ENCODE peak calls at places on chromosomes 1 and 21, in five cellular contexts. B is H1, I is HCT116, O is K562, F is GM12878. W is an unnamed sample.

GRCh38 chr1:175067707-175068106 is at the start of gene TNN:
- DNase-seq in I (no peak), F (no peak), B (no peak), O (no peak), W (no peak)

GRCh38 chr1:206703647-206704046 is 18.9 kb downstream of the MAPKAPK2 start:
- DNase-seq in O (no peak), B (no peak), I (no peak), F (peak), W (no peak)

GRCh38 chr21:25733859-25734653 is 648 bp downstream of the ATP5PF start:
- DNase-seq in O (peak), I (no peak), B (no peak), F (no peak), W (peak)

GRCh38 chr1:16242556-16243407 is 5.8 kb upstream of the CPLANE2 start:
- DNase-seq in I (no peak), O (peak), B (no peak), F (no peak), W (no peak)

GRCh38 chr1:182520746-182521145 is 68.3 kb downstream of the RNASEL start:
- DNase-seq in B (no peak), F (no peak), O (no peak), I (no peak), W (no peak)

GRCh38 chr1:225361176-225361575 is 66.7 kb downstream of the LBR start:
- DNase-seq in I (no peak), O (no peak), B (no peak), F (no peak), W (no peak)

GRCh38 chr21:32403201-32403701 is 9.3 kb upstream of the EVA1C start:
- DNase-seq in O (peak), B (peak), F (peak), I (no peak), W (peak)

GRCh38 chr21:40300300-40300699 is 433.1 kb downstream of the PCP4 start:
- DNase-seq in F (no peak), I (no peak), O (no peak), B (no peak), W (no peak)

GRCh38 chr21:42113926-42114409 is 42.9 kb downstream of the UMODL1 start:
- DNase-seq in B (no peak), F (no peak), I (no peak), O (no peak), W (peak)

GRCh38 chr1:99661780-99662179 is 15.9 kb downstream of the PALMD start:
- DNase-seq in B (no peak), O (no peak), I (no peak), F (no peak), W (no peak)

GRCh38 chr1:50531601-50532000 is 108.4 kb upstream of the DMRTA2 start:
- DNase-seq in F (no peak), O (no peak), B (no peak), I (no peak), W (no peak)

GRCh38 chr1:225448146-225448805 is 20.4 kb upstream of the LBR start:
- DNase-seq in O (no peak), I (no peak), B (no peak), F (no peak), W (no peak)

GRCh38 chr1:48080343-48081255 is 83.4 kb upstream of the TRABD2B start:
- DNase-seq in F (no peak), B (no peak), O (no peak), I (no peak), W (no peak)

GRCh38 chr1:59178339-59178744 is 118.6 kb upstream of the FGGY start:
- DNase-seq in I (no peak), B (no peak), F (no peak), O (no peak), W (no peak)

GRCh38 chr1:167663002-167663772 is 33.2 kb downstream of the RCSD1 start:
- DNase-seq in I (no peak), O (peak), F (peak), B (no peak), W (no peak)

GRCh38 chr1:36557041-36558000 is 74.6 kb upstream of the CSF3R start:
- DNase-seq in F (no peak), O (no peak), I (no peak), B (no peak), W (no peak)

GRCh38 chr1:209172286-209172685 is 411.2 kb upstream of the CAMK1G start:
- DNase-seq in B (no peak), O (no peak), I (no peak), F (no peak), W (no peak)

GRCh38 chr1:104830534-104830933 is 1080.8 kb downstream of the AMY1C start:
- DNase-seq in I (no peak), O (no peak), B (no peak), F (no peak), W (no peak)

GRCh38 chr1:70902211-70902610 is 145.4 kb downstream of the PTGER3 start:
- DNase-seq in B (no peak), O (no peak), F (no peak), I (no peak), W (no peak)

GRCh38 chr1:183144752-183145151 is 41.3 kb upstream of the LAMC2 start:
- DNase-seq in F (no peak), O (no peak), B (no peak), I (no peak), W (no peak)

GRCh38 chr1:200143347-200143746 is 115.8 kb downstream of the NR5A2 start:
- DNase-seq in I (no peak), B (no peak), O (no peak), F (no peak), W (no peak)

GRCh38 chr1:52603301-52603675 is 1.1 kb downstream of the GPX7 start:
- DNase-seq in F (no peak), B (no peak), I (no peak), O (no peak), W (no peak)

GRCh38 chr1:23169727-23170335 is 1.2 kb upstream of the LUZP1 start:
- DNase-seq in F (no peak), I (peak), O (peak), B (no peak), W (no peak)

GRCh38 chr1:229272164-229273158 is 1.6 kb downstream of the RAB4A start:
- DNase-seq in F (no peak), I (no peak), O (no peak), B (no peak), W (no peak)

GRCh38 chr1:113783254-113784103 is 24.2 kb upstream of the PHTF1 start:
- DNase-seq in O (peak), I (no peak), F (peak), B (no peak), W (no peak)

GRCh38 chr1:36781098-36781497 is 253.2 kb downstream of the GRIK3 start:
- DNase-seq in F (no peak), O (no peak), B (no peak), I (no peak), W (no peak)

GRCh38 chr1:58745666-58746065 is 38.2 kb downstream of the JUN start:
- DNase-seq in I (no peak), F (no peak), B (no peak), O (no peak), W (no peak)

GRCh38 chr1:232833966-232834535 is 28.8 kb downstream of the MAP10 start:
- DNase-seq in B (no peak), F (no peak), I (no peak), O (no peak), W (no peak)

GRCh38 chr1:243325305-243325890 is 69.6 kb downstream of the SDCCAG8 start:
- DNase-seq in O (peak), B (no peak), I (peak), F (no peak), W (no peak)

GRCh38 chr1:42877380-42877779 is 31.0 kb downstream of the ZNF691 start:
- DNase-seq in B (no peak), F (no peak), O (no peak), I (no peak), W (no peak)

GRCh38 chr21:16113052-16113715 is 383.4 kb downstream of the USP25 start:
- DNase-seq in O (no peak), B (no peak), F (no peak), I (no peak), W (no peak)

GRCh38 chr1:7120863-7121621 is 335.8 kb downstream of the CAMTA1 start:
- DNase-seq in B (no peak), F (no peak), I (no peak), O (peak), W (no peak)

GRCh38 chr1:162019006-162019405 is 4.7 kb downstream of the OLFML2B start:
- DNase-seq in F (no peak), O (no peak), B (no peak), I (no peak), W (no peak)

GRCh38 chr1:40593449-40594186 is 62.2 kb downstream of the ZNF684 start:
- DNase-seq in F (no peak), O (peak), B (no peak), I (no peak), W (no peak)

GRCh38 chr1:236394905-236395779 is 1.1 kb downstream of the EDARADD start:
- DNase-seq in B (peak), F (no peak), O (peak), I (no peak), W (peak)

GRCh38 chr1:202575906-202576653 is 134.2 kb downstream of the SYT2 start:
- DNase-seq in O (no peak), B (no peak), I (no peak), F (no peak), W (no peak)

GRCh38 chr1:115973154-115973553 is 3.2 kb upstream of the SLC22A15 start:
- DNase-seq in I (no peak), B (no peak), O (no peak), F (no peak), W (no peak)

GRCh38 chr1:11879311-11880180 is 20.8 kb upstream of the NPPB start:
- DNase-seq in O (no peak), I (no peak), B (no peak), F (no peak), W (no peak)

DNA sequence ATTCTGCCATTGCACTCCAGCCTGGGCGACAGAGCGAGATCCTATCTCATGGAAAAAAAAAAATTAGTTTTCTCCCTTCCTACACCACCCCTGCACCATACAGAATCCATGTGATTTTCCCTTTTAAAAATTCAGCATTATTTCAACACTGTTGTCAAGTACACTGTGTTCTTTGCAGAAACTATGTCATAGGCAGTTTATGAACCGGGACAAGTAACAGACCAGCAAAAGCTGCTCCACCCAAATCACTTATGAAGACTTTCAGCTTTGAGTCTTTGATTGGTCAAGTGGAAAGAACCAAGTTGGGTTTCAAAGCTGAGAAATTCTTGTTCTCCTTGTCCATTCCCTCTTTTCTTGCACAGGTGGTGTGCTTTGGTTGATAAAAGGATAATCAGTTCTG is 173.0 kb downstream of the CDC7 start:
- DNase-seq in B (no peak), O (no peak), F (no peak), I (no peak), W (no peak)
- TF ChIP-seq JUND in B (no peak), O (no peak), F (no peak), I (no peak), W (no peak)

GRCh38 chr1:185767721-185768120 is 33.5 kb downstream of the HMCN1 start:
- DNase-seq in O (no peak), I (no peak), F (no peak), B (no peak), W (no peak)
- TF ChIP-seq JUND in O (no peak), I (no peak), F (no peak), B (no peak), W (no peak)

GRCh38 chr1:1763657-1764621 is 14.3 kb downstream of the NADK start:
- DNase-seq in F (no peak), I (no peak), B (no peak), O (no peak), W (no peak)
- TF ChIP-seq JUND in F (no peak), I (no peak), B (no peak), O (no peak), W (no peak)

DNA sequence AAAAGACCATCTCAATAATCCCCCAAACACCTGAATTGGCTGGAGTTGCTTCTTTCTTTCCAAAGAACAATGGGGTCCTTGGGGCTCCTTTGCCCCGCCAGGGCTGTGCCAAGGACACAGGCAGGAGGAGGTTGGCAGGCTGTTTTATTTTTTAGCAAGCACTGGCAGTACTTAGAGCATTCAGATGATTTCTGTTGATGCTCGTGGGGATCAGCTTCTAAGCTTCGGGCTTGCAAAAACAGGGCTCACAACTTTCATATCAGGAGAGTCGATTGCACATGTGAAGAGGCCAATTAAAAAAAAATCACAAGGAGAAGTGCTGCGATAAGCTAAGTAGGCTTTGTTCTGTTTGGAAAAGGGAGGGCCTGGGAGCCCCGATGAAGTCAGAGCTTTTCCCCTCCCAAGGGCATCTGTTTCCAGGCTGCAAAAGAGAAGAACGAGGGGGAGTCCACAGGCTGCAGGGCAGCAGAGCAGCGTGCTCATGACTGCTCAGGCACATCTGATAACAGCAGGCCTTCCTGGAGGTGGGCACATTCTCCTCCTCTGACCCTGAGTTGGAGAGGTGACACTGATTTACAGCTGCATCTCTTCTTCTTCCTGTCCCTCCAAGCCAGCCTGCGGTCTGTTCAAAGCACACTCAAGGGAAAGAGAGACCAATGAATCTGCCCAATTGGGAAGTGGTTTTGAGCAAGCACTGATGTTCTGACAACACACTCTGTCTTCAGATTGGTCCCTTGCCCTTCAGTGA is 27.3 kb upstream of the BCAR3 start:
- DNase-seq in I (no peak), F (no peak), B (no peak), O (no peak), W (no peak)
- TF ChIP-seq JUND in I (no peak), F (no peak), B (no peak), O (no peak), W (no peak)

DNA sequence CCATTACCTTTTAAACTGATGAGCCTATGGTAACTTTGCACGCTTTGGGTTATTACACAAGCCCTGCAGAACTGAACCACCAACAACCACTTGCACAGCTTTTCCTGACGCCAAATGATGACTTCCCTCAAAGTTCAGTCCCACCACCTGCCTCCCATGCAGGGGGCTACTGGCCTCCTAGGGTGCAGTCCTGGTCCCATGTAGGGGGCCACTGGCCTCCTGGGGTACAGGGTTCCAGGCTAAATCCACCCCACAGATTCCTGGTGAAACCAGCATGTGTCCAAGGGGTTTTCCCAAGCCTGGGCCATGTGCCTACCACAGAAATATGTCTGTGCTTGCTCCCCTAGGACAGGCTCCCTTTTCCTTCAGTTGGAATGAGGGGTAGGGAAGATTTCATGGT is 73.4 kb upstream of the ZNF678 start:
- DNase-seq in B (no peak), O (no peak), I (no peak), F (no peak), W (no peak)
- TF ChIP-seq JUND in B (no peak), O (no peak), I (no peak), F (no peak), W (no peak)

GRCh38 chr1:159197767-159198557 is 6.7 kb upstream of the ACKR1 start:
- DNase-seq in F (no peak), I (peak), O (peak), B (peak), W (peak)
- TF ChIP-seq JUND in F (no peak), I (no peak), O (no peak), B (no peak), W (no peak)

GRCh38 chr1:27887215-27888035 is 15.1 kb downstream of the THEMIS2 start:
- DNase-seq in F (peak), I (no peak), O (no peak), B (no peak), W (no peak)
- TF ChIP-seq JUND in F (no peak), I (no peak), O (no peak), B (no peak), W (no peak)

GRCh38 chr1:160618763-160619274 is 28.0 kb downstream of the SLAMF1 start:
- DNase-seq in B (no peak), O (peak), F (no peak), I (peak), W (peak)
- TF ChIP-seq JUND in B (no peak), O (no peak), F (no peak), I (no peak), W (no peak)

DNA sequence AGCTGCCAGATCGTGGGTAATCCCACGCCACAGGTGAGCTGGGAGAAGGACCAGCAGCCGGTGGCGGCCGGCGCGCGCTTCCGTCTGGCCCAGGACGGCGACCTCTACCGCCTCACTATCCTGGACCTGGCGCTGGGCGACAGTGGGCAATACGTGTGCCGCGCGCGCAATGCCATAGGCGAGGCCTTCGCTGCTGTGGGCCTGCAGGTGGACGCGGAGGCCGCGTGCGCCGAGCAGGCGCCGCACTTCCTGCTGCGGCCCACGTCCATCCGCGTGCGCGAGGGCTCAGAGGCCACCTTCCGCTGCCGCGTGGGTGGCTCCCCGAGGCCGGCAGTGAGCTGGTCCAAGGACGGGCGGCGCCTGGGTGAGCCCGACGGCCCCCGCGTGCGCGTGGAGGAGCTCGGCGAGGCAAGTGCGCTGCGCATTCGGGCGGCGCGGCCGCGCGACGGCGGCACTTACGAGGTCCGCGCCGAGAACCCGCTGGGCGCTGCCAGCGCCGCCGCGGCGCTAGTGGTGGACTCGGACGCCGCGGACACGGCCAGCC is 4.1 kb downstream of the OBSCN start:
- DNase-seq in B (peak), I (no peak), O (no peak), F (no peak), W (no peak)
- TF ChIP-seq JUND in B (no peak), I (no peak), O (no peak), F (no peak), W (no peak)

GRCh38 chr1:77639056-77639455 is 43.4 kb downstream of the ZZZ3 start:
- DNase-seq in B (no peak), O (no peak), F (no peak), I (no peak), W (no peak)
- TF ChIP-seq JUND in B (no peak), O (no peak), F (no peak), I (no peak), W (no peak)